ENCODE peak calls at places on chromosomes 7 and 10, in four cellular contexts. T is K562, L is HepG2, D is SK-N-SH. E is an unnamed sample.

GRCh38 chr10:47361293-47361692 is 13.1 kb downstream of the RBP3 start:
- DNase-seq in T (peak), L (peak), D (peak), E (peak)

GRCh38 chr7:75866497-75867389 is 12.1 kb upstream of the RHBDD2 start:
- DNase-seq in T (peak), L (peak), D (peak), E (no peak)

GRCh38 chr7:35983585-35983984 is 169.5 kb upstream of the EEPD1 start:
- DNase-seq in T (no peak), L (no peak), D (no peak), E (no peak)

GRCh38 chr7:1809601-1810258 is 139.7 kb downstream of the ELFN1 start:
- DNase-seq in T (no peak), L (no peak), D (no peak), E (no peak)

GRCh38 chr10:102917314-102917961 is 656 bp upstream of the CNNM2 start:
- DNase-seq in T (peak), L (peak), D (peak), E (peak)

GRCh38 chr10:103555712-103556111 is 62.2 kb downstream of the NEURL1 start:
- DNase-seq in T (no peak), L (no peak), D (no peak), E (no peak)

GRCh38 chr10:66322261-66322660 is 603.6 kb upstream of the LRRTM3 start:
- DNase-seq in T (no peak), L (no peak), D (no peak), E (no peak)

GRCh38 chr7:55271661-55272060 is 93.5 kb upstream of the LANCL2 start:
- DNase-seq in T (no peak), L (no peak), D (no peak), E (no peak)

GRCh38 chr7:137879357-137880158 is 32.8 kb upstream of the DGKI start:
- DNase-seq in T (no peak), L (no peak), D (no peak), E (peak)

GRCh38 chr10:27542812-27543211 is 38.7 kb downstream of the RAB18 start:
- DNase-seq in T (no peak), L (no peak), D (no peak), E (no peak)

GRCh38 chr7:111556977-111557376 is 5.3 kb downstream of the IMMP2L start:
- DNase-seq in T (no peak), L (no peak), D (no peak), E (no peak)

GRCh38 chr10:416091-416515 is 273.4 kb downstream of the DIP2C start:
- DNase-seq in T (no peak), L (peak), D (no peak), E (no peak)

GRCh38 chr7:132394283-132395003 is 181.8 kb downstream of the PLXNA4 start:
- DNase-seq in T (no peak), L (no peak), D (peak), E (no peak)

GRCh38 chr7:131238260-131238940 is 89.3 kb upstream of the MKLN1 start:
- DNase-seq in T (no peak), L (peak), D (no peak), E (no peak)

GRCh38 chr10:116663342-116663741 is 42.6 kb downstream of the PNLIPRP2 start:
- DNase-seq in T (no peak), L (no peak), D (no peak), E (no peak)

GRCh38 chr7:112132123-112132694 is 74.0 kb downstream of the DOCK4 start:
- DNase-seq in T (no peak), L (peak), D (peak), E (no peak)

GRCh38 chr10:31317652-31318381 is 1.2 kb upstream of the ZEB1 start:
- DNase-seq in T (peak), L (no peak), D (no peak), E (no peak)

GRCh38 chr7:74479961-74480829 is 26.5 kb downstream of the GTF2IRD1 start:
- DNase-seq in T (no peak), L (peak), D (peak), E (peak)

GRCh38 chr10:114631678-114632417 is 26.2 kb downstream of the ABLIM1 start:
- DNase-seq in T (peak), L (peak), D (peak), E (peak)

GRCh38 chr10:113139695-113140094 is 189.6 kb downstream of the TCF7L2 start:
- DNase-seq in T (no peak), L (no peak), D (peak), E (no peak)

GRCh38 chr10:95832216-95833037 is 75.3 kb upstream of the CC2D2B start:
- DNase-seq in T (no peak), L (no peak), D (no peak), E (no peak)

GRCh38 chr7:17307033-17307432 is 8.6 kb downstream of the AHR start:
- DNase-seq in T (no peak), L (peak), D (no peak), E (no peak)

GRCh38 chr10:101217450-101218281 is 11.6 kb downstream of the LBX1 start:
- DNase-seq in T (peak), L (peak), D (peak), E (no peak)

GRCh38 chr7:100887186-100887954 is 2.1 kb downstream of the UFSP1 start:
- DNase-seq in T (peak), L (no peak), D (peak), E (no peak)
- TF ChIP-seq POLR2AphosphoS5 in T (no peak), L (no peak), D (no peak), E (no peak)

DNA sequence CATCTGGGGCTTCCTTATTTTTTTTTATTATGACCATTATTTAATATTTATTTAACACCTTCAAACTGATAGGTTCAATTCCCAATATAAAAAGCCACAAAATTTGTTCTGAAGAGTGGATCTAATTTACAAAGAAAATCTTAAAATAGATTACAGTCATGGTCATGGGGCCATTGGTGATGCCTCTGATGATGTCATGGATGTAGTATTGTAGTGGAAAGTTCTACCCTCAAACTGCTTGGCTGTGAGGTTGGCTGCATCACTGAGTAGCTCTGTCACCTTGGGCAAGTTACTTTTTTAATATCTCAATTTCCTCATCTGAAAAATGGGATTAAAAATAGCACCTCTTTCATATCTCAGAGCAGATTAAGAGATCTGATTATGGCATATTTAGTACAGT is 128.5 kb downstream of the DKK1 start:
- DNase-seq in T (no peak), L (no peak), D (no peak), E (no peak)
- TF ChIP-seq USF2 in T (no peak), L (no peak), D (no peak), E (no peak)

DNA sequence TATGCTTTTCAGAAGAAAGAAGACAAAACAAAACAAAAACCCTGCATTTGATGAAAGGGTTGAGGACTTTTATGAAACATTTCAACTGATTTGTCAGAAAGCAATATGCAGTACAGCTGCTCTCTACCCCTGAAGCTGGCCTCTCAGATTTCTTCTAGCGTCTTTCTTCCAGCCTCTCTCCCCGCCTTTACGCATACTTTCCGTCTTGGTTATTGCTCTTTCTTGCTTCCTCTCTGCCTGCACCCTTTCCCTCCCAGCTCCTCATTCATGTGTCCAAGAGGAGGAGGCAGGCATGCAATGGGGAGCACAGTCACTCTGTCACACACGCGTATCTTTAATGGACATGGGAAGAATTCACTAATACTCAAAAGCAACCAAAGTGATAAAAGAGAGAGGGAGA is 91.0 kb upstream of the COL1A2 start:
- DNase-seq in T (no peak), L (no peak), D (no peak), E (no peak)
- TF ChIP-seq POLR2AphosphoS5 in T (no peak), L (no peak), D (peak), E (no peak)

GRCh38 chr10:91992026-91992425 is 68.5 kb downstream of the BTAF1 start:
- DNase-seq in T (no peak), L (no peak), D (no peak), E (no peak)
- TF ChIP-seq USF2 in T (no peak), L (no peak), D (no peak), E (no peak)

DNA sequence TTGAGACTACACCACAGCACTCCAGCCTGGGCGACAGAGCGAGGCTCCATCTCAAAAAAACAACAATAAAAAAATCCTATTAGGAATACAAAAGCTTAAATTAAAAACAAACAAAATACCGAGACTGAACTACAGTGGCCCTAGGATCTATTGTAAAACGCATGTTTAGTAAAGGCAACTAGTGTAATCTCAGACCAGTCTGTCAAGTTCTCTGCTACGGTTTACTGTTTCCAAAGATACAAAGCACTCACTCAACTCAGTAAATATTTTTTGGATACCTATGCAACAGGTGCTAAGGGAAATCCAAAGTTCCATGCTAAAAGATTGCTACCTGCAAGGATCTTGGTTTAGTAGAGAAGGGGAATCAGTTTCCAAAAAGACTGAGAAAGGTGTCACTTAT is 3.4 kb upstream of the MIOS start:
- DNase-seq in T (no peak), L (no peak), D (no peak), E (no peak)
- TF ChIP-seq POLR2AphosphoS5 in T (no peak), L (no peak), D (no peak), E (no peak)

GRCh38 chr7:48635796-48636195 is 288.6 kb upstream of the CDC14C start:
- DNase-seq in T (no peak), L (no peak), D (no peak), E (no peak)

GRCh38 chr7:48636391-48637015 is 287.8 kb upstream of the CDC14C start:
- DNase-seq in T (no peak), L (no peak), D (no peak), E (no peak)

GRCh38 chr7:48634116-48634632 is 290.2 kb upstream of the CDC14C start:
- DNase-seq in T (no peak), L (no peak), D (no peak), E (no peak)

GRCh38 chr7:48638041-48638440 is 286.3 kb upstream of the CDC14C start:
- DNase-seq in T (no peak), L (no peak), D (no peak), E (no peak)

DNA sequence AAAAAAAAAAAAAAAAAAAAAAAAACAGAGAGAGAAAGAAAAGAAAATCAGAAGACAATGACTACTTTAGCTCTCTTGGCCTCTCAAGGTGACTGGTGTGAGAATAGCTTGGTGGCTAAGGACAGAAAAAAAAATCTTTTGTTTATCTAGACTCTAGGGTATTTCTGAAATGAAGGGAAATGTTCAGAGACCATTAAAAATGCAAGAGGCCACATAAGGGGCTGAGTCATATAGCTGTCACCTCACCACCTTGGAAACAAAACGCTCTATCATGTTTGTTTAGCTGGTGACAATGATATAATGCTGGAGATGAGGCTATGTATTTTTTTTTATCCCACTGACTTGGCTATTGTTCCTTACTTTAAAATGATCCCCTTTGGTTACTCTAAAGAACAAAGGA is 287.0 kb upstream of the CDC14C start:
- DNase-seq in T (no peak), L (no peak), D (no peak), E (no peak)
- TF ChIP-seq USF2 in T (no peak), L (no peak), D (no peak), E (no peak)

DNA sequence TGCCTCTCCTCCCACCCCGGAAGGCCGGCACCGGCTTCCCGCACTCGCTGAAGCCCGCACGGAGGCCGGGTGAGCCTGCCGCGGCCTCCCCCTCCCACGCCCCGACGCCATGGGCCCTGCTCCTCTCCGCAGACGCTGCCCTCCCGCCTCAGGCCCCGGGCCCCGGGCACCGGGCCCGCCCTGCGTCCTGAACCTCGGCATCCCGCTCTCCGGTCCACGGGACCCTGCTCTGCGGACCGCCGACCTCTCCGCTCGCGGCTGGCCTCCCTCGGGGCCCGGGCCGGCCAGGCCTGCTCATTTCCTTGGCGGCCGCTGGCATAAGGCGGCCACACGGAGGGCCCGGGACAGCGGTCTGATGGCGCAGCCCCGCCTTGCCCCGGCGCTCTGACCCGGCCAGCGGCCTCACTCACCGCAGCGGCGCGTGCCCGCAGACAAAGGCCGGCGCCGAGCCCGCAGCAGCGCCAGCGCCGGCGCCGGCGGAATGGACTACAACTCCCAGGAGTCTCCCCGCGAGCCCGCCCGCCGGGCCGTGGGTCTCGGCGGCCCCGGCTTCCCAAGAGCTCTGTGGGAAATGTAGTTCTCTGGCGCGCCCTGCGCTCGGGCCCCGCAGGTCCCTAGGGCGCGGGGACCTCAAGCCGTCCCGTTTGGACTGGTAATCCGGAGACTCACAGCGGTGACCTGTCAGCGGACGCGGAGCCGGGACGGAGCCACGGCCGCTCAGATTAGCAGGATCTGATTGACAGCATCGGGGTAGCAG is at the start of gene ZNF32:
- DNase-seq in T (peak), L (peak), D (peak), E (peak)
- TF ChIP-seq POLR2AphosphoS5 in T (no peak), L (no peak), D (no peak), E (peak)

GRCh38 chr10:128930422-128930821 is 536.6 kb upstream of the MGMT start:
- DNase-seq in T (no peak), L (no peak), D (no peak), E (no peak)
- TF ChIP-seq USF2 in T (no peak), L (no peak), D (no peak), E (no peak)

DNA sequence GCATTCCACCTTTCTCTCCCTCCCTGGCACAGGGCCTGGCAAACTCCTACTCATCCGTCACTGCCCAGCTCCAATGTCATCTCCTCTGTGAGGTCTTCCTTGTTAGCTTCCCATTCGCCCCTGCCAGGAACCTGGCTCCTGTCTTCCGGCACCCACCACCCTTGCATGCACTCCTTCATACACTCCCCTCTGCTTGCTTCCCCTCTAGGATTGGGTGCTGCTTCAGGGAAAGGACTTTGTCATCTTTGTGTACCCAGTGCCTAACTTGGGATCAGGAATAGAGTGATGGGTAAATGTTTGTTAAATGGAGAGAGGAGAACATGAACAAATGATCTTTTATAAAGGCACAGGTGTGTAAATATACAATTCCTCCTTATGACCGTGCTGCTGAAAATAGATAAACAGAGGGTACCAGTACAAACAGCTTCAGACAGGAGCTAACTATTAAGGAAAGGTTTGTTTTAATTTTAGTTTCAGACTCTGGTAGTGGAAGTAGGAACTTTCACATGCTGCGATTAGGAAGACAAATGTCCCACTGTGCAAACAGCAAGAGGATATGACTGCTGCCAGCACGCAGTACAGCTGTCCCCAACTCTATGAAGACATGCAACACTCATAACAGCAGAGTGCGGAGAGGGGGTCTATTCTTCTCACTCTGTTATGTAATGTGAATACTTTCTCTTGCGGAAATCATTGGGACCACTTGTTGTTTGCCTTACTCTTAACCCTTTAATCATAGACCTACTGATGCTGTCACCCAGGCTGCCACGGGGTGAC is 142.5 kb downstream of the CHN2 start:
- DNase-seq in T (no peak), L (peak), D (no peak), E (no peak)
- TF ChIP-seq POLR2AphosphoS5 in T (no peak), L (no peak), D (no peak), E (no peak)

E was measured in H1.